ENCODE peak calls at places on chromosomes 16 and 17, in seven cellular contexts. U is activated T-helper 1 cell treated with anti-CD3 and anti-CD28 coated beads, Interleukin-2, amount 50 U/mL, for 16 hours; V is heart left ventricle; S is GM12892; L is fibroblast of the conjunctiva; B is caudate nucleus; Z is retina. T is an unnamed sample.
A peak's percentile ranks its signal among the peaks of the same experiment; 100 is the strongest.

GRCh38 chr16:47196457-47196856 is 52.7 kb upstream of the NETO2 start:
- DNase-seq in L (no peak), Z (no peak), U (no peak), V (no peak), B (no peak), S (no peak), T (no peak)

GRCh38 chr16:75097941-75098897 is 18.4 kb downstream of the LDHD start:
- DNase-seq in L (no peak), U (peak; percentile 35), B (peak; percentile 18), S (no peak), V (no peak), Z (no peak), T (no peak)

GRCh38 chr16:84462296-84463210 is 41.9 kb downstream of the MEAK7 start:
- DNase-seq in L (no peak), S (no peak), Z (no peak), B (no peak), V (no peak), U (no peak), T (no peak)

GRCh38 chr17:70795620-70796019 is 626.3 kb downstream of the KCNJ2 start:
- DNase-seq in Z (no peak), S (no peak), B (no peak), V (no peak), U (no peak), L (no peak), T (no peak)

GRCh38 chr16:35497399-35497798 is 2038.0 kb downstream of the TP53TG3F start:
- DNase-seq in Z (no peak), L (no peak), V (no peak), B (no peak), U (no peak), S (no peak), T (no peak)

GRCh38 chr17:62614142-62614541 is 13.3 kb upstream of the MRC2 start:
- DNase-seq in B (no peak), V (no peak), L (peak; percentile 93), Z (no peak), U (no peak), S (no peak), T (no peak)

GRCh38 chr17:38663964-38664644 is 10.7 kb downstream of the EPOP start:
- DNase-seq in U (no peak), Z (no peak), S (no peak), L (no peak), V (no peak), B (no peak), T (no peak)

GRCh38 chr17:9684955-9685621 is 39.8 kb downstream of the USP43 start:
- DNase-seq in U (no peak), L (no peak), V (no peak), S (no peak), B (no peak), Z (no peak), T (no peak)

GRCh38 chr17:73697872-73698271 is 53.6 kb upstream of the SDK2 start:
- DNase-seq in B (no peak), L (no peak), S (no peak), V (no peak), U (no peak), Z (no peak), T (no peak)

GRCh38 chr16:57447142-57447962 is at the start of the genes CIAPIN1 and COQ9:
- DNase-seq in L (peak; percentile 85), V (peak; percentile 96), U (peak; percentile 85), B (peak; percentile 85), S (peak; percentile 93), Z (peak; percentile 93), T (peak; percentile 94)

GRCh38 chr16:4682616-4683254 is 10.6 kb upstream of the NUDT16L1 start:
- DNase-seq in L (no peak), Z (no peak), S (no peak), V (no peak), B (peak; percentile 69), U (no peak), T (no peak)

GRCh38 chr16:12862327-12862726 is 39.1 kb upstream of the SHISA9 start:
- DNase-seq in V (no peak), B (no peak), S (no peak), Z (no peak), U (no peak), L (no peak), T (no peak)

GRCh38 chr17:64216385-64217248 is 46.4 kb downstream of the TEX2 start:
- DNase-seq in B (no peak), L (no peak), S (no peak), V (peak; percentile 37), U (no peak), Z (no peak), T (no peak)

GRCh38 chr16:10992797-10993196 is 48.4 kb downstream of the CLEC16A start:
- DNase-seq in B (no peak), V (no peak), U (no peak), Z (no peak), L (peak; percentile 53), S (no peak), T (no peak)

T was measured in SK-N-DZ.